ENCODE peak calls at places on chromosomes 6 and 20, in seven cellular contexts. R is HCT116, F is H1, L is K562, H is GM12878, G is HepG2, B is SK-N-SH. X is an unnamed sample. For H3K4me1, the result is how much of the 10 kb centered on the place peaks cover.

GRCh38 chr6:67812125-67812524 is 823.0 kb upstream of the ADGRB3 start:
- DNase-seq in F (no peak), B (no peak), G (no peak), R (no peak), H (no peak), L (no peak), X (no peak)

GRCh38 chr6:128071212-128071611 is 170.4 kb upstream of the THEMIS start:
- DNase-seq in R (no peak), H (no peak), G (no peak), L (no peak), F (no peak), B (no peak), X (no peak)

GRCh38 chr6:6875818-6876470 is 231.8 kb upstream of the RREB1 start:
- DNase-seq in F (no peak), R (peak), G (no peak), H (no peak), L (no peak), B (no peak), X (no peak)

GRCh38 chr6:24929255-24929654 is 6.5 kb downstream of the RIPOR2 start:
- DNase-seq in G (no peak), F (no peak), R (no peak), L (no peak), B (no peak), H (no peak), X (no peak)

GRCh38 chr6:150764638-150765456 is 100.7 kb upstream of the MTHFD1L start:
- DNase-seq in R (no peak), L (no peak), G (no peak), B (no peak), F (no peak), H (no peak), X (no peak)

GRCh38 chr20:35947489-35947888 is 6.8 kb downstream of the SCAND1 start:
- DNase-seq in F (peak), R (peak), H (no peak), L (peak), B (peak), G (peak), X (no peak)

GRCh38 chr6:129490551-129491245 is 219.3 kb downstream of the ARHGAP18 start:
- DNase-seq in G (peak), F (no peak), R (peak), H (peak), L (peak), B (no peak), X (peak)

GRCh38 chr6:125210667-125211066 is 57.1 kb downstream of the TPD52L1 start:
- DNase-seq in L (no peak), B (no peak), F (no peak), G (no peak), H (no peak), R (no peak), X (no peak)

GRCh38 chr6:46888578-46888977 is 33.2 kb downstream of the ADGRF5 start:
- DNase-seq in L (no peak), B (no peak), H (no peak), R (no peak), G (no peak), F (no peak), X (no peak)

GRCh38 chr6:32692019-32692418 is 25.6 kb upstream of the HLA-DQB1 start:
- DNase-seq in F (peak), G (peak), H (peak), L (peak), R (peak), B (no peak), X (peak)

GRCh38 chr20:25508083-25508770 is 77.1 kb downstream of the NINL start:
- DNase-seq in L (no peak), B (no peak), F (no peak), H (no peak), R (no peak), G (peak), X (no peak)

GRCh38 chr6:109300874-109301273 is 81.4 kb downstream of the CD164 start:
- DNase-seq in L (no peak), F (no peak), R (no peak), H (no peak), G (no peak), B (no peak), X (no peak)

GRCh38 chr6:766625-767024 is 73.7 kb upstream of the EXOC2 start:
- DNase-seq in G (no peak), F (no peak), B (no peak), H (peak), R (no peak), L (no peak), X (no peak)

GRCh38 chr6:34560366-34561226 is 4.5 kb upstream of the SPDEF start:
- DNase-seq in H (no peak), G (peak), R (no peak), L (peak), F (no peak), B (peak), X (no peak)

GRCh38 chr6:41522780-41523548 is 23.2 kb upstream of the FOXP4 start:
- DNase-seq in R (no peak), L (no peak), G (no peak), H (no peak), F (no peak), B (no peak), X (no peak)

GRCh38 chr20:22572491-22572890 is 11.9 kb downstream of the FOXA2 start:
- DNase-seq in F (no peak), H (no peak), B (no peak), R (no peak), L (no peak), G (no peak), X (no peak)

GRCh38 chr20:11261533-11262000 is 587.8 kb upstream of the JAG1 start:
- DNase-seq in B (no peak), H (peak), G (no peak), L (no peak), F (no peak), R (no peak), X (no peak)

GRCh38 chr20:59748555-59749292 is 144.4 kb downstream of the PHACTR3 start:
- DNase-seq in F (no peak), H (no peak), L (no peak), G (no peak), B (no peak), R (no peak), X (no peak)

GRCh38 chr20:401682-402495 is 6.2 kb upstream of the RBCK1 start:
- DNase-seq in G (peak), F (no peak), R (peak), H (no peak), B (no peak), L (no peak), X (peak)

GRCh38 chr20:64223526-64224067 is 32.0 kb upstream of the PCMTD2 start:
- DNase-seq in F (peak), H (no peak), R (no peak), G (peak), L (peak), B (no peak), X (no peak)

GRCh38 chr20:21513181-21513663 is 642 bp downstream of the NKX2-2 start:
- DNase-seq in R (no peak), L (no peak), B (peak), F (no peak), H (no peak), G (no peak), X (no peak)

GRCh38 chr6:166877906-166878305 is 78.4 kb downstream of the RNASET2 start:
- DNase-seq in B (no peak), R (peak), F (no peak), H (no peak), G (no peak), L (no peak), X (no peak)

GRCh38 chr20:57392512-57393271 is 1.5 kb downstream of the RBM38 start:
- DNase-seq in F (no peak), L (peak), B (no peak), R (no peak), H (no peak), G (no peak), X (no peak)

GRCh38 chr20:62914970-62915457 is 11.3 kb downstream of the DIDO1 start:
- DNase-seq in H (no peak), B (peak), R (no peak), F (no peak), G (peak), L (no peak), X (no peak)

GRCh38 chr20:5056801-5057599 is 55.7 kb upstream of the SLC23A2 start:
- DNase-seq in F (no peak), B (no peak), G (peak), R (peak), H (peak), L (peak), X (no peak)

GRCh38 chr20:3843490-3843889 is 3.1 kb upstream of the MAVS start:
- DNase-seq in L (peak), G (peak), B (no peak), H (no peak), R (peak), F (no peak), X (no peak)

GRCh38 chr20:54167909-54168872 is 5.6 kb downstream of the CYP24A1 start:
- DNase-seq in H (no peak), L (peak), R (peak), B (no peak), G (peak), F (no peak), X (no peak)

GRCh38 chr6:35148167-35148741 is 7.1 kb upstream of the TCP11 start:
- DNase-seq in B (no peak), R (no peak), L (no peak), H (peak), G (no peak), F (peak), X (no peak)

GRCh38 chr6:45493761-45494160 is 116.0 kb upstream of the SUPT3H start:
- DNase-seq in G (no peak), F (no peak), B (no peak), L (no peak), H (no peak), R (no peak), X (no peak)

GRCh38 chr6:14202947-14203346 is 85.4 kb downstream of the CD83 start:
- DNase-seq in B (no peak), L (no peak), H (no peak), R (no peak), G (no peak), F (no peak), X (no peak)

GRCh38 chr20:32509639-32510066 is 75.5 kb downstream of the NOL4L start:
- DNase-seq in F (no peak), G (peak), H (no peak), R (no peak), L (no peak), B (peak), X (no peak)

GRCh38 chr6:7148100-7148822 is 40.5 kb downstream of the RREB1 start:
- DNase-seq in L (no peak), F (no peak), H (no peak), R (no peak), G (no peak), B (no peak), X (no peak)

GRCh38 chr20:60512436-60512835 is 554.2 kb downstream of the CDH26 start:
- DNase-seq in G (peak), L (no peak), B (no peak), F (peak), H (no peak), R (no peak), X (no peak)

GRCh38 chr20:23928788-23929187 is 49.2 kb upstream of the CST5 start:
- DNase-seq in F (no peak), H (no peak), B (no peak), L (peak), G (no peak), R (no peak), X (no peak)

GRCh38 chr20:20201124-20201523 is 148.8 kb downstream of the CFAP61 start:
- DNase-seq in L (no peak), R (no peak), B (no peak), G (no peak), H (no peak), F (no peak), X (no peak)

GRCh38 chr6:89034586-89035251 is 45.8 kb upstream of the PNRC1 start:
- DNase-seq in L (no peak), F (no peak), R (no peak), G (peak), B (no peak), H (no peak), X (no peak)

GRCh38 chr20:46307999-46308257 is 370 bp downstream of the CDH22 start:
- DNase-seq in R (no peak), H (no peak), G (no peak), B (peak), F (no peak), L (no peak), X (no peak)

GRCh38 chr6:123467437-123467836 is 169.3 kb downstream of the TRDN start:
- DNase-seq in R (no peak), F (no peak), H (no peak), B (no peak), G (no peak), L (no peak), X (no peak)

GRCh38 chr20:39110819-39111136 is 148.6 kb downstream of the DHX35 start:
- DNase-seq in G (no peak), H (no peak), B (no peak), F (no peak), L (no peak), R (no peak), X (no peak)
- TF ChIP-seq SIN3A in G (no peak), H (no peak), B (no peak), F (no peak), L (no peak), R (no peak), X (no peak)

DNA sequence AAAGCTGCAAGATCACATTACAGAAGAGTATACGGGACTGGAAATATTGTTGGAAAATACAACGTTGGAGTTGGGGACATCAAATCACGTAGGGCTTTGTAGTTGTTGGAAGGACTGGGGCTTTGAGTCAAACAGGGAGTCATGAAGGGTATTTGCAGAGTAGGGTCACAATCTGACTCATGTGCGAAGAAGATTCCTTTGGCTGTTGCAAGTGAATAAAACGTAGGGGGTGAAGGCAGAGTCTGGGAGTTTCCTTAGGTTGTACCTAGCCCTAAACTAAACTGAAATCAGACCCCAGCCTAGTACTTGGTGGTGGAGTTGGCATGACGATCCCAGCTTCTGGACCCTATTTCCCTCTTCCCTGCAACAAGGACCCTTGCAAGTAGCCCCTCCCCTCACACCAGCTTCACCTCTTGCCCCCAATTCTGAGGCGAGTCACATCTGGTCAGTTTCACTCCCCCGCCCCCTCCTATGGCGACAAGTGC is 32.2 kb downstream of the SNX5 start:
- DNase-seq in B (no peak), L (no peak), F (no peak), R (no peak), H (no peak), G (no peak), X (no peak)
- H3K4me1 ChIP-seq in B (under half), L (under half), F (under half), R (under half), H (under half), G (half or more), X (under half)

GRCh38 chr6:11315743-11316437 is 83.4 kb upstream of the NEDD9 start:
- DNase-seq in G (no peak), F (no peak), H (no peak), R (peak), L (no peak), B (no peak), X (no peak)
- TF ChIP-seq SIN3A in G (no peak), F (no peak), H (no peak), R (no peak), L (no peak), B (no peak), X (no peak)

DNA sequence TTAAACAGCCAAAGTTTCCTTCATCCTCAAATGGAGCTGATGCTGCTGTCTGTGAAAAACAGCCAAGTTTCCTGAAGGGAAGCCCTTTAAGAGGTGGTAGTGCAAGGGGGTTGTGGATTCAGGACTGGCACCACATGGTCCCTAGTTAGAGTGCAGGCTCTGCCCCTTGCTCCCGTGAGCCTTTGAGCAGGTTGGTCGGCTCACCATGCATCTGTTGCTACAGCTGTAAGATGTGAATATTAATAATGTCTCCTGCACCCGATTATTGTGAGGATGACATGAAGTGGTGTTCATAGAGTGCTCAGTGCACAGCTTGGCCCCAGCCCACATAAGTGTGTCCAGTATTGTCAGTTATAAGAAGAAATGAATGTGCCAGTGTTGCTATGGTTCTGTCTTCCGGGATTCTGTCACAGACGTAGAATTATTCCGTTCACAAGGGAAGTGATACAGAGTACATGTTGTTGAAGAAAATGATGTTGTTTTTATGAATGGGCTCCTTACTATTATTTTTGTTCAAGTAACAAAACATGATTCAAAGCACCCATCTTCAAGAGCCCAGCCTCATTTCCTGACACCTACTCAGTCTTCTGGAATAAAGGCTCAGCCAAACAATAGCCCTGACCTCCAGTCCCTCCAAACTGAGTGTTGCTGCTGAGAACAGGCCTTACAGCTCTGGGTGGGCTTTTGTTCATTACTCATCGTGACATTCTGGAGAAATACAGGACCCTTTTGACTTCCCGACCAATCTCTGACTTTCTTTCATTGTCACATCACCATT is 2.9 kb upstream of the PKIG start:
- DNase-seq in L (no peak), R (no peak), F (no peak), G (no peak), B (no peak), H (no peak), X (no peak)
- H3K4me1 ChIP-seq in L (under half), R (under half), F (under half), G (under half), B (under half), H (half or more), X (half or more)

GRCh38 chr6:159655409-159655988 is 37.5 kb downstream of the SOD2 start:
- DNase-seq in F (no peak), B (no peak), G (no peak), L (no peak), R (no peak), H (no peak), X (no peak)
- TF ChIP-seq SIN3A in F (no peak), B (no peak), G (no peak), L (no peak), R (no peak), H (no peak), X (no peak)

DNA sequence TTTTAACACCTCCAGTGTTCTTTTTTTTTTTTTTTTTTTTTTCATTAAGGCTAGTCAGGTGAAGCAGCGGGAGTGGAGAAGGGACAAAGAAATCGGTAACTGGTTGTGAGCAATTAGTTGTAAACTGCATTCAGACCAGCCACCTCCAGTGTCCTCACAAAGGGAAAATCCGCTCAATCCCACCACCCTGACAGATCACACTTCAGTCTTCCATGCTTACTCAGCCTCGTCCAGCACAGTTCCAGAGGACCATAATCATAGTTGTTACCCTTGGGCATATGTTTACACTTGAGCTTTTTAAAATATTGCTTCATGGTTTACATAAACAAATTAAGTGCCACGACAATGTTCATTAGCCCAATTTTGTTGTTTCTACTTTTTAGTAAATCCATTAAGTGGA is 10.2 kb downstream of the DYNLRB1 start:
- DNase-seq in F (no peak), G (no peak), B (no peak), L (no peak), H (no peak), R (no peak), X (no peak)
- H3K4me1 ChIP-seq in F (under half), G (half or more), B (under half), L (under half), H (under half), R (under half), X (under half)

GRCh38 chr20:50848341-50848808 is 53.5 kb downstream of the BCAS4 start:
- DNase-seq in L (no peak), H (no peak), F (no peak), B (no peak), G (no peak), R (no peak), X (no peak)
- TF ChIP-seq SIN3A in L (no peak), H (no peak), F (no peak), B (no peak), G (no peak), R (no peak), X (no peak)

X was measured in Panc1.